ENCODE peak calls at places on chromosomes 16 and 17, in six cellular contexts. D is H7, N is esophagus squamous epithelium, E is activated T-helper 1 cell treated with Interleukin-2 at 50 U/mL for 16 hours, C is substantia nigra, F is neural crest cell. P is an unnamed sample.

GRCh38 chr16:75267631-75268264 is 16.3 kb upstream of the BCAR1 start:
- DNase-seq in F (no peak), N (no peak), D (peak; percentile 65), E (no peak), C (no peak), P (no peak)

GRCh38 chr17:75105269-75106080 is 4.3 kb upstream of the ARMC7 start:
- DNase-seq in E (no peak), C (no peak), F (no peak), N (no peak), D (peak; percentile 91), P (no peak)

GRCh38 chr16:87344931-87345631 is 27.9 kb upstream of the C16orf95 start:
- DNase-seq in D (peak; percentile 87), N (no peak), C (no peak), E (peak; percentile 44), F (no peak), P (no peak)

GRCh38 chr17:59716427-59716826 is 9.0 kb downstream of the VMP1 start:
- DNase-seq in E (no peak), F (no peak), C (no peak), N (no peak), D (no peak), P (no peak)

GRCh38 chr17:76833747-76834146 is 34.5 kb upstream of the MGAT5B start:
- DNase-seq in C (no peak), D (no peak), N (no peak), F (no peak), E (no peak), P (no peak)

GRCh38 chr16:74874123-74874522 is 99.5 kb upstream of the FA2H start:
- DNase-seq in N (no peak), C (no peak), D (no peak), E (no peak), F (no peak), P (no peak)

GRCh38 chr16:81946206-81946605 is 65.1 kb downstream of the SDR42E1 start:
- DNase-seq in F (no peak), D (no peak), C (no peak), N (no peak), E (no peak), P (no peak)

GRCh38 chr17:17258011-17258410 is 21.0 kb upstream of the FLCN start:
- DNase-seq in C (no peak), F (no peak), D (no peak), N (no peak), E (no peak), P (no peak)

GRCh38 chr17:29733151-29733550 is 110.4 kb upstream of the CORO6 start:
- DNase-seq in N (no peak), E (no peak), F (no peak), D (no peak), C (no peak), P (no peak)

GRCh38 chr17:67130768-67131167 is 86.4 kb downstream of the CACNG1 start:
- DNase-seq in N (no peak), C (no peak), F (no peak), D (no peak), E (no peak), P (no peak)

GRCh38 chr17:27446569-27447301 is 9.5 kb upstream of the KSR1 start:
- DNase-seq in C (no peak), F (no peak), E (no peak), D (no peak), N (no peak), P (no peak)

GRCh38 chr16:372584-372983 is 2.2 kb upstream of the MRPL28 start:
- DNase-seq in N (no peak), D (no peak), E (no peak), F (no peak), C (no peak), P (no peak)

GRCh38 chr16:88561485-88562369 is 8.5 kb upstream of the ZC3H18 start:
- DNase-seq in F (peak; percentile 43), N (no peak), E (peak; percentile 34), D (peak; percentile 94), C (peak; percentile 28), P (peak; percentile 56)

GRCh38 chr17:14245002-14245401 is 8.3 kb upstream of the CDRT15 start:
- DNase-seq in C (no peak), F (no peak), N (no peak), E (no peak), D (peak; percentile 24), P (peak; percentile 54)

P was measured in neuronal stem cell.